ENCODE peak calls at places on chromosomes 11 and 22, in five cellular contexts. W is neural progenitor cell, B is fibroblast of lung, K is H1, Z is MM.1S. D is an unnamed sample. For H3K4me1, the result is how much of the 10 kb centered on the place peaks cover.

GRCh38 chr11:59611570-59612565 is 3.7 kb downstream of the OSBP start:
- DNase-seq in K (no peak), Z (no peak), B (no peak), W (no peak), D (no peak)

GRCh38 chr22:45648320-45649070 is 23.1 kb upstream of the ATXN10 start:
- DNase-seq in W (no peak), Z (no peak), B (no peak), K (no peak), D (no peak)

GRCh38 chr11:75800728-75801361 is 14.2 kb upstream of the UVRAG start:
- DNase-seq in B (no peak), Z (no peak), K (no peak), W (no peak), D (no peak)

GRCh38 chr11:45671246-45672171 is 6.1 kb upstream of the CHST1 start:
- DNase-seq in W (no peak), B (no peak), K (no peak), Z (no peak), D (no peak)

GRCh38 chr11:117868815-117869642 is 7.4 kb downstream of the FXYD6 start:
- DNase-seq in Z (no peak), K (no peak), W (no peak), B (no peak), D (no peak)

GRCh38 chr22:23193882-23194281 is 13.6 kb downstream of the BCR start:
- DNase-seq in B (no peak), Z (no peak), W (no peak), K (no peak), D (no peak)

GRCh38 chr11:133738624-133739023 is 106.7 kb downstream of the SPATA19 start:
- DNase-seq in Z (no peak), B (no peak), W (no peak), K (no peak), D (no peak)

GRCh38 chr22:31753005-31753633 is 700 bp upstream of the DEPDC5 start:
- DNase-seq in B (no peak), W (peak), K (no peak), Z (no peak), D (no peak)

GRCh38 chr11:79100093-79100704 is 340.6 kb downstream of the TENM4 start:
- DNase-seq in W (peak), K (no peak), B (peak), Z (peak), D (no peak)

GRCh38 chr22:19406281-19406811 is 25.2 kb downstream of the HIRA start:
- DNase-seq in B (no peak), K (no peak), Z (no peak), W (no peak), D (no peak)

GRCh38 chr22:25076281-25076680 is 123.4 kb upstream of the CRYBB3 start:
- DNase-seq in K (no peak), W (no peak), Z (no peak), B (no peak), D (no peak)

GRCh38 chr11:112655386-112655785 is 305.8 kb upstream of the NCAM1 start:
- DNase-seq in Z (no peak), W (no peak), K (no peak), B (peak), D (no peak)

GRCh38 chr22:47030881-47031627 is 268.6 kb downstream of the TBC1D22A start:
- DNase-seq in Z (no peak), B (no peak), W (no peak), K (no peak), D (no peak)

GRCh38 chr11:31802990-31803812 is 7.9 kb downstream of the PAX6 start:
- DNase-seq in Z (no peak), K (no peak), W (peak), B (no peak), D (no peak)
- TF ChIP-seq EZH2 in Z (no peak), K (peak), W (peak), B (peak), D (peak)

GRCh38 chr22:36768616-36769015 is 7.3 kb downstream of the IFT27 start:
- DNase-seq in Z (no peak), K (no peak), W (no peak), B (no peak), D (no peak)
- H3K4me1 ChIP-seq in Z (under half), K (under half), W (under half), B (under half), D (under half)

GRCh38 chr11:88810420-88811097 is 255.2 kb downstream of the GRM5 start:
- DNase-seq in B (no peak), W (no peak), K (no peak), Z (no peak), D (no peak)
- TF ChIP-seq EZH2 in B (no peak), W (no peak), K (no peak), Z (no peak), D (no peak)

GRCh38 chr11:3903207-3903896 is 47.9 kb downstream of the STIM1 start:
- DNase-seq in K (no peak), Z (no peak), W (no peak), B (no peak), D (no peak)
- H3K4me1 ChIP-seq in K (under half), Z (under half), W (under half), B (under half), D (under half)

GRCh38 chr11:24683578-24683977 is 186.7 kb downstream of the LUZP2 start:
- DNase-seq in W (no peak), Z (no peak), B (no peak), K (no peak), D (no peak)
- TF ChIP-seq EZH2 in W (no peak), Z (no peak), B (no peak), K (no peak), D (no peak)

GRCh38 chr11:12439615-12440014 is 62.2 kb downstream of the PARVA start:
- DNase-seq in K (no peak), Z (no peak), B (no peak), W (no peak), D (no peak)
- H3K4me1 ChIP-seq in K (under half), Z (under half), B (under half), W (under half), D (under half)

GRCh38 chr11:64906314-64906635 is 10.7 kb downstream of the ATG2A start:
- DNase-seq in K (no peak), W (no peak), Z (no peak), B (no peak), D (no peak)
- TF ChIP-seq EZH2 in K (no peak), W (no peak), Z (no peak), B (no peak), D (no peak)

D was measured in keratinocyte.